ENCODE peak calls at places on chromosomes 16 and 17, in eight cellular contexts. A is transverse colon, Y is mucosa of descending colon, Z is cardiac muscle cell, K is A549, X is tibial nerve, M is H1, W is left ventricle myocardium inferior. Q is an unnamed sample. For H3K9me3, the result is how much of the 10 kb centered on the place peaks cover.

GRCh38 chr17:58325289-58325726 is 3.3 kb downstream of the TSPOAP1 start:
- DNase-seq in X (no peak), A (no peak), Z (peak), Y (no peak), M (peak), W (no peak), K (no peak), Q (no peak)

GRCh38 chr17:72119963-72120877 is 600 bp upstream of the SOX9 start:
- DNase-seq in Z (peak), M (peak), W (peak), X (peak), Y (peak), K (no peak), A (peak), Q (no peak)

GRCh38 chr16:84582958-84583516 is 34.8 kb downstream of the COTL1 start:
- DNase-seq in A (no peak), W (no peak), M (no peak), K (peak), Y (no peak), Z (peak), X (no peak), Q (no peak)

GRCh38 chr17:63435681-63436522 is 10.2 kb downstream of the CYB561 start:
- DNase-seq in W (no peak), Z (no peak), K (no peak), Y (peak), M (peak), X (no peak), A (peak), Q (no peak)

GRCh38 chr16:4746991-4747574 is 12.7 kb downstream of the DNAAF8 start:
- DNase-seq in X (no peak), M (no peak), W (no peak), A (no peak), Z (no peak), Y (no peak), K (no peak), Q (no peak)

GRCh38 chr17:70804161-70804560 is 634.8 kb downstream of the KCNJ2 start:
- DNase-seq in A (no peak), X (no peak), Z (no peak), K (no peak), M (no peak), Y (no peak), W (no peak), Q (no peak)

GRCh38 chr17:71402661-71403141 is 718.1 kb upstream of the SOX9 start:
- DNase-seq in Z (no peak), M (no peak), Y (no peak), X (no peak), W (no peak), K (peak), A (no peak), Q (no peak)

GRCh38 chr17:5272313-5272712 is 9.8 kb upstream of the RABEP1 start:
- DNase-seq in X (no peak), A (no peak), M (no peak), Y (no peak), K (no peak), Z (no peak), W (no peak), Q (no peak)

GRCh38 chr16:8271344-8271743 is 319.0 kb downstream of the TMEM114 start:
- DNase-seq in M (no peak), W (no peak), Y (no peak), X (no peak), A (no peak), K (no peak), Z (no peak), Q (no peak)

DNA sequence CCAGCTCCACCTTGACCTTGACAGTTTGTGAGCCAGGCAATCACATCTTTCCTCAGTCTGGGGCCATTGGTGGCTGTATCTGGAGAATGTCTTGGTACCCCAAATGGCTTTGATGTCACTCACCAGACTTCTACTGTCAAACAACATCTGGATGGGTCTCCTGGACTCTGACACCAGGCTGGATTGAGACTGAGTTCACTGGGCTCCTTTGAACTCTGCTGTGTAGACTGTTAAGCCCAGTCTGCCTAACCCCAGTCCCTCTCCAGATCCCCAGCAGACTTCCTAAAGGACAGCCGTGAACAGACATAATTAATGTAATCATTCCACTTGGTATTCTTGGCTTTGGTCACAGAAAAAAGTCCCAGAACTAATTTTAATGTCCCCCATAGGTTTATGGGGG is 84.1 kb upstream of the KIFC3 start:
- DNase-seq in Z (no peak), Y (no peak), K (no peak), A (no peak), W (no peak), M (no peak), X (no peak), Q (no peak)
- H3K9me3 ChIP-seq in Z (under half), Y (under half), K (under half), A (under half), W (under half), M (under half), X (under half), Q (under half)

GRCh38 chr16:61412562-61412961 is 623.7 kb downstream of the CDH8 start:
- DNase-seq in Y (no peak), Z (no peak), W (no peak), M (no peak), X (no peak), K (no peak), A (no peak), Q (no peak)
- H3K9me3 ChIP-seq in Y (under half), Z (under half), W (under half), M (under half), X (under half), K (under half), A (under half), Q (under half)

GRCh38 chr17:36814958-36815357 is 122.3 kb upstream of the LHX1 start:
- DNase-seq in X (no peak), K (no peak), W (no peak), Y (no peak), Z (no peak), M (no peak), A (no peak), Q (no peak)

GRCh38 chr17:36816214-36816613 is 121.1 kb upstream of the LHX1 start:
- DNase-seq in A (no peak), Y (no peak), Z (no peak), K (no peak), X (no peak), M (no peak), W (no peak), Q (no peak)

GRCh38 chr17:36817483-36818048 is 119.7 kb upstream of the LHX1 start:
- DNase-seq in M (no peak), X (no peak), Z (no peak), W (no peak), A (no peak), K (no peak), Y (no peak), Q (no peak)

GRCh38 chr17:36816889-36817288 is 120.4 kb upstream of the LHX1 start:
- DNase-seq in M (no peak), K (no peak), Z (no peak), X (no peak), A (no peak), W (no peak), Y (no peak), Q (no peak)

GRCh38 chr17:36818134-36818825 is 119.0 kb upstream of the LHX1 start:
- DNase-seq in W (no peak), M (no peak), A (no peak), X (no peak), Z (no peak), Y (no peak), K (no peak), Q (no peak)
- H3K9me3 ChIP-seq in W (under half), M (under half), A (under half), X (under half), Z (under half), Y (under half), K (under half), Q (under half)

GRCh38 chr16:3388325-3388724 is 12.5 kb downstream of the ZSCAN32 start:
- DNase-seq in W (no peak), K (no peak), Y (no peak), Z (no peak), X (no peak), A (no peak), M (no peak), Q (no peak)

GRCh38 chr16:3377917-3378316 is 22.2 kb downstream of the OR2C1 start:
- DNase-seq in Z (no peak), A (no peak), Y (no peak), X (no peak), W (no peak), K (no peak), M (no peak), Q (no peak)

DNA sequence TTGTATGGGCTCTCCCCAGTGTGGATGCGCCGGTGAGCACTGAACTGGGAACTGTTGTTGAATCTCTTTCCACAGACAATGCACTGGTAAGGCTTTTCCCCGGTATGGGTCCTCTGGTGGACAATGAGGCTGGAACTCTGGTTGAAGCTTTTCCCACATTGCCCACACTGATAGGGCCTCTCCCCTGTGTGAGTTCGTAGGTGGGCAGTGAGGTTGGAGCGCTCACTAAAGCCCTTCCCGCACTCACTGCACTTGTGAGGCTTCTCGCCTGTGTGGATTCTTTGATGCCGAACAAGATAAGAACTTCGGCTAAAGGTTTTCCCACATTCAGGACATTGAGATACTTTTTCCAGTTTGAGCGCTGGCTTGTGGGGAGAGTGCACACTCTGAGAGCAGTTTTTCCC is 17.8 kb downstream of the ZSCAN32 start:
- DNase-seq in X (no peak), Z (no peak), A (no peak), Y (no peak), M (no peak), K (peak), W (no peak), Q (no peak)
- H3K9me3 ChIP-seq in X (under half), Z (under half), A (half or more), Y (half or more), M (half or more), K (half or more), W (under half), Q (half or more)

DNA sequence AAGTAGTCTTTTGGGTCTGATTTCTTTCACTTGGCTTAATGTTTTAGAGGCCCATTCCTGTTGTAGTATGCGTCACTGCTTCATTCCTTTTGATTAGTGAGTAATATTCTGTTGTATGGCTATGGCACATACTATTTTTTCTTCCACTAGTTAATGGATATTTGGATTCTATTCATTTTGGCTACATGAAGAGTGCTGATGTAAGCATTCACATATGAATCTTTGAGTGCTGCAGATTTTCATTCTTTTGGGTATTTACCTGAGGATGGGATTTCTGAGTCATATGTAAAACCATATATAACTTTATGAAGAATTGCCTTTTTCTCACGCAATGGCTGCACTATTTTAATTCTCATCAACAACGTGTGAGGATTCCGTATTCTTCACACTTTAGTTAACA is 113.6 kb downstream of the AHSP start:
- DNase-seq in W (no peak), Z (no peak), M (no peak), X (no peak), K (no peak), Y (no peak), A (no peak), Q (no peak)
- H3K9me3 ChIP-seq in W (under half), Z (under half), M (half or more), X (under half), K (under half), Y (under half), A (under half), Q (under half)